ENCODE peak calls at places on chromosomes 4 and X, in five cellular contexts. One of them, this sample, is unnamed.
A peak's percentile ranks its signal among the peaks of the same experiment; 100 is the strongest.

GRCh38 chr4:179165862-179166261 is 1723.6 kb upstream of the AGA start:
- DNase-seq in GDM1: no peak
- DNase-seq in stomach: no peak
- DNase-seq in activated CD8-positive, alpha-beta memory T cell treated with anti-CD3 and anti-CD28 coated beads for 4 hours: no peak
- DNase-seq in H7: no peak
- DNase-seq in this sample: no peak

GRCh38 chrX:19785647-19786046 is 101.8 kb downstream of the SH3KBP1 start:
- DNase-seq in GDM1: no peak
- DNase-seq in H7: no peak
- DNase-seq in activated CD8-positive, alpha-beta memory T cell treated with anti-CD3 and anti-CD28 coated beads for 4 hours: no peak
- DNase-seq in stomach: no peak
- DNase-seq in this sample: no peak

GRCh38 chr4:93764647-93765246 is 63.8 kb upstream of the ATOH1 start:
- DNase-seq in activated CD8-positive, alpha-beta memory T cell treated with anti-CD3 and anti-CD28 coated beads for 4 hours: no peak
- DNase-seq in GDM1: no peak
- DNase-seq in stomach: no peak
- DNase-seq in H7: peak; percentile 16
- DNase-seq in this sample: no peak

GRCh38 chr4:38612996-38613395 is 51.0 kb upstream of the KLF3 start:
- DNase-seq in activated CD8-positive, alpha-beta memory T cell treated with anti-CD3 and anti-CD28 coated beads for 4 hours: no peak
- DNase-seq in H7: no peak
- DNase-seq in stomach: no peak
- DNase-seq in GDM1: no peak
- DNase-seq in this sample: peak; percentile 19

GRCh38 chrX:51163730-51164129 is 168.9 kb upstream of the NUDT10 start:
- DNase-seq in activated CD8-positive, alpha-beta memory T cell treated with anti-CD3 and anti-CD28 coated beads for 4 hours: no peak
- DNase-seq in stomach: no peak
- DNase-seq in H7: no peak
- DNase-seq in GDM1: no peak
- DNase-seq in this sample: no peak

GRCh38 chr4:109233585-109233984 is 68.9 kb downstream of the COL25A1 start:
- DNase-seq in stomach: no peak
- DNase-seq in H7: no peak
- DNase-seq in GDM1: no peak
- DNase-seq in activated CD8-positive, alpha-beta memory T cell treated with anti-CD3 and anti-CD28 coated beads for 4 hours: no peak
- DNase-seq in this sample: no peak

GRCh38 chr4:153467154-153467896 is 1.2 kb downstream of the TMEM131L start:
- DNase-seq in activated CD8-positive, alpha-beta memory T cell treated with anti-CD3 and anti-CD28 coated beads for 4 hours: no peak
- DNase-seq in stomach: peak; percentile 84
- DNase-seq in H7: peak; percentile 87
- DNase-seq in GDM1: peak; percentile 18
- DNase-seq in this sample: peak; percentile 92

GRCh38 chr4:1601852-1602525 is 82.1 kb downstream of the FAM53A start:
- DNase-seq in GDM1: no peak
- DNase-seq in stomach: no peak
- DNase-seq in activated CD8-positive, alpha-beta memory T cell treated with anti-CD3 and anti-CD28 coated beads for 4 hours: no peak
- DNase-seq in H7: peak; percentile 59
- DNase-seq in this sample: no peak

GRCh38 chr4:3708103-3708510 is 58.1 kb upstream of the ADRA2C start:
- DNase-seq in H7: peak; percentile 60
- DNase-seq in stomach: no peak
- DNase-seq in GDM1: no peak
- DNase-seq in activated CD8-positive, alpha-beta memory T cell treated with anti-CD3 and anti-CD28 coated beads for 4 hours: no peak
- DNase-seq in this sample: no peak

GRCh38 chrX:9352683-9353430 is 112.0 kb upstream of the TBL1X start:
- DNase-seq in stomach: peak; percentile 49
- DNase-seq in activated CD8-positive, alpha-beta memory T cell treated with anti-CD3 and anti-CD28 coated beads for 4 hours: no peak
- DNase-seq in GDM1: peak; percentile 62
- DNase-seq in H7: no peak
- DNase-seq in this sample: no peak